ENCODE peak calls at places on chromosomes 2 and 18, in four cellular contexts. R is RWPE2, L is heart right ventricle, N is neural progenitor cell. U is an unnamed sample. For H3K36me3, the result is how much of the 10 kb centered on the place peaks cover.

GRCh38 chr2:209600257-209601180 is 171.1 kb upstream of the UNC80 start:
- DNase-seq in R (no peak), L (no peak), N (peak), U (no peak)

GRCh38 chr18:5885337-5885736 is 10.0 kb downstream of the TMEM200C start:
- DNase-seq in R (no peak), L (no peak), N (no peak), U (no peak)

GRCh38 chr2:132608222-132608795 is 61.7 kb downstream of the LYPD1 start:
- DNase-seq in R (no peak), L (no peak), N (no peak), U (no peak)

GRCh38 chr2:105387225-105387624 is 11.6 kb downstream of the FHL2 start:
- DNase-seq in R (no peak), L (no peak), N (no peak), U (no peak)

GRCh38 chr2:134245340-134245984 is 8.4 kb upstream of the MGAT5 start:
- DNase-seq in R (no peak), L (peak), N (peak), U (peak)

GRCh38 chr18:2963048-2963447 is 49.9 kb downstream of the LPIN2 start:
- DNase-seq in R (no peak), L (no peak), N (no peak), U (no peak)

GRCh38 chr2:197707316-197708213 is 2.4 kb downstream of the MARS2 start:
- DNase-seq in R (no peak), L (no peak), N (peak), U (no peak)

GRCh38 chr2:105179469-105180372 is 61.8 kb upstream of the GPR45 start:
- DNase-seq in R (no peak), L (no peak), N (peak), U (no peak)

GRCh38 chr2:24359129-24359528 is 1.2 kb downstream of the ITSN2 start:
- DNase-seq in R (no peak), L (no peak), N (no peak), U (no peak)

GRCh38 chr2:45734952-45735351 is 83.5 kb downstream of the PRKCE start:
- DNase-seq in R (no peak), L (no peak), N (no peak), U (no peak)

GRCh38 chr2:203225423-203226039 is 13.3 kb upstream of the CYP20A1 start:
- DNase-seq in R (no peak), L (no peak), N (peak), U (peak)

GRCh38 chr2:135744761-135745314 is 3.2 kb downstream of the UBXN4 start:
- DNase-seq in R (no peak), L (no peak), N (peak), U (no peak)

GRCh38 chr18:75757951-75758350 is 330.4 kb upstream of the SMIM21 start:
- DNase-seq in R (no peak), L (no peak), N (no peak), U (no peak)

GRCh38 chr18:48605408-48605845 is 66.6 kb downstream of the CTIF start:
- DNase-seq in R (no peak), L (no peak), N (peak), U (no peak)

GRCh38 chr18:78327643-78328042 is 652.0 kb upstream of the SALL3 start:
- DNase-seq in R (no peak), L (no peak), N (no peak), U (no peak)

GRCh38 chr2:240391111-240392051 is 44.1 kb upstream of the GPC1 start:
- DNase-seq in R (peak), L (no peak), N (no peak), U (no peak)

GRCh38 chr2:204110250-204111183 is 174.0 kb downstream of the ICOS start:
- DNase-seq in R (no peak), L (no peak), N (no peak), U (peak)

GRCh38 chr2:165898381-165898780 is 55.2 kb downstream of the TTC21B start:
- DNase-seq in R (peak), L (no peak), N (no peak), U (no peak)

GRCh38 chr2:165895974-165896373 is 57.6 kb downstream of the TTC21B start:
- DNase-seq in R (no peak), L (no peak), N (no peak), U (no peak)

GRCh38 chr2:165897741-165898140 is 55.8 kb downstream of the TTC21B start:
- DNase-seq in R (no peak), L (no peak), N (no peak), U (no peak)

GRCh38 chr2:165899311-165899710 is 54.3 kb downstream of the TTC21B start:
- DNase-seq in R (no peak), L (no peak), N (no peak), U (no peak)

GRCh38 chr2:165897074-165897683 is 56.4 kb downstream of the TTC21B start:
- DNase-seq in R (no peak), L (no peak), N (no peak), U (no peak)
- H3K36me3 ChIP-seq in R (under half), L (under half), N (under half), U (under half)

GRCh38 chr2:20744366-20745335 is 77.7 kb downstream of the GDF7 start:
- DNase-seq in R (no peak), L (no peak), N (no peak), U (no peak)
- H3K36me3 ChIP-seq in R (under half), L (under half), N (under half), U (under half)

DNA sequence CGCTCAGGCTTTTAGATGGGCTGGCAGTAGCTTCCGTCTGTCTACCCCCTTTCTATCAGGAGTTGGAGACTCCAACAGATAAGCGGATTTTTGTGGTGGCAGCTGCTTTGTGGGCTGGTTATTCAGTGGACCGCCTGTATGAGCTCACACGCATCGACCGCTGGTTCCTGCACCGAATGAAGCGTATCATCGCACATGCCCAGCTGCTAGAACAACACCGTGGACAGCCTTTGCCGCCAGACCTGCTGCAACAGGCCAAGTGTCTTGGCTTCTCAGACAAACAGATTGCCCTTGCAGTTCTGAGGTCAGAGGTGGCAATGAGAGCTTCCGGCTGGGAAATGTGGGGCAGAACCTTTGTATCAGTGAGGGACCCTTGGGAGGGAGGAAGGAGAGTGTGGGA is 14.8 kb downstream of the CAD start:
- DNase-seq in R (no peak), L (no peak), N (no peak), U (no peak)
- H3K36me3 ChIP-seq in R (half or more), L (under half), N (under half), U (half or more)

GRCh38 chr2:61377046-61377445 is 93.8 kb downstream of the USP34 start:
- DNase-seq in R (no peak), L (no peak), N (no peak), U (no peak)
- H3K36me3 ChIP-seq in R (half or more), L (under half), N (under half), U (under half)

DNA sequence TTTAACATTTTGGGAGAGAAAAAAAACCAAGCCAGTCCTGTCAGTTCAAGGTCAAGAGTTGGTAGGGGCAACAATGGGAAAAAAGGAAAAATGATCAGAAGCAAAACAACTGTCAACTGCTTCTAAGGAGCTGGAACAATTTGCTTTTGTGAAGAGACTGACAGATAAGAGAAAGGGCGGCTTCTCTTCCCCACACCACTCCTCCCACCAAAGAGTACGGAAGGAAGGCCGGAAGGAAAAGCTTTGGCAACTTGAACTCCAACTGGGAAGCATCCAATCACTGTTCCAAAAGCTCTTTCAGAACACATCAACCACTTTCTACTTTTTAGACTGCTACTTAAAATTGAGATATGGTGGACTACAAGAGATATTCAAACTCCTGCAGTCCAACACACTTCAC is 57.8 kb upstream of the NFU1 start:
- DNase-seq in R (no peak), L (no peak), N (no peak), U (no peak)
- H3K36me3 ChIP-seq in R (under half), L (under half), N (under half), U (under half)

DNA sequence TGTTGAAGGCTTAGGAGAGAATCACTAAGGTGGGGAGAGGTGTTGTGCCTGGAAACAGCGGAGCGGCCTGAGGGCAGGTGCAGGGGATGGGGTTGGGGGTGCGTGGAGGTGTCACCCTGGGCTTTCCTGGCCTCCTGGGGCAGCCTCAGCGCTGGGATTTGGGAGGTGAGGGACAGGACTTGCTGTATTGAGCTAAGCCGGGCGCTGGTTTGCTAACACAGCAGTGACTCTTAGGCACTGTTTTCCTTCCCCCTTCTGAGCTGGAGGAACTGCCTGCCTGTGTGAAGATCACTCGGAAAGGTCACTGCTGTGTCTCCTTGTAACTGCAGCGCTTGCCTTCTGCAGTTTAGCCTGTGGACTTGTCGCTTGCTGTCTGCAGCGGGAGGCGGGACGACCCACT is 21.2 kb downstream of the PRELID3A start:
- DNase-seq in R (no peak), L (no peak), N (no peak), U (no peak)
- H3K36me3 ChIP-seq in R (under half), L (under half), N (under half), U (under half)

GRCh38 chr2:28412625-28413151 is 20.0 kb downstream of the FOSL2 start:
- DNase-seq in R (no peak), L (no peak), N (no peak), U (no peak)
- H3K36me3 ChIP-seq in R (half or more), L (half or more), N (under half), U (under half)

DNA sequence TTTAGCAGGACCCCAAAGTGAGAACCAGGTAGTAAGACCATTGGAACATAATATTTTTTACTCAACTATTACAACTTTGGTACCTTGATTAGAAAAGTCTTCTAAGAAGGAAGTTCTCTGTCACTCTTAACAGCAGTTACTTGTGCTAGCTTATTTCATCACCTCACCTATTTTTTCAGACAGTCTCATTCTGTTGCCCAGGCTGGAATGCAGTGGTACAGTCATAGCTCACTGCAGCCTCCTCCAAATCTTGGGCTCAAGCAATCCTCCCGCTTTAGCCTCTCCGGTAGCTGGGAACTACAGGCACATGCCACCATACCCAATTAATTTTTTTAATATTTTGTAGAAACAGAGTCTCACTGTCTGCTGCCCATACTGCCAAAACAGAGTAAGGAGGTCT is 18.0 kb downstream of the ARPC2 start:
- DNase-seq in R (no peak), L (no peak), N (no peak), U (no peak)
- H3K36me3 ChIP-seq in R (half or more), L (half or more), N (under half), U (half or more)

GRCh38 chr2:218754781-218755180 is 27.2 kb upstream of the CYP27A1 start:
- DNase-seq in R (no peak), L (no peak), N (no peak), U (no peak)
- H3K36me3 ChIP-seq in R (under half), L (under half), N (under half), U (under half)

U was measured in CD8-positive, alpha-beta T cell.